ENCODE peak calls at places on chromosomes 16 and 17, in six cellular contexts. One of them, this sample, is unnamed.

GRCh38 chr17:77396610-77397009 is 255.8 kb downstream of the SEC14L1 start:
- DNase-seq in H1: no peak
- DNase-seq in stomach: no peak
- DNase-seq in GM12878: no peak
- DNase-seq in sigmoid colon: no peak
- DNase-seq in breast epithelium: no peak
- DNase-seq in this sample: no peak

GRCh38 chr17:57959929-57960328 is 4.7 kb upstream of the CUEDC1 start:
- DNase-seq in H1: no peak
- DNase-seq in stomach: no peak
- DNase-seq in GM12878: no peak
- DNase-seq in sigmoid colon: no peak
- DNase-seq in breast epithelium: no peak
- DNase-seq in this sample: no peak

GRCh38 chr16:20781697-20782096 is 17.9 kb downstream of the ACSM3 start:
- DNase-seq in H1: no peak
- DNase-seq in stomach: no peak
- DNase-seq in GM12878: no peak
- DNase-seq in sigmoid colon: no peak
- DNase-seq in breast epithelium: no peak
- DNase-seq in this sample: no peak

GRCh38 chr17:81161972-81162371 is 3.3 kb upstream of the PVALEF start:
- DNase-seq in H1: no peak
- DNase-seq in stomach: no peak
- DNase-seq in GM12878: no peak
- DNase-seq in sigmoid colon: no peak
- DNase-seq in breast epithelium: no peak
- DNase-seq in this sample: no peak

GRCh38 chr17:28743243-28744103 is at the start of gene TRAF4:
- DNase-seq in H1: no peak
- DNase-seq in stomach: peak
- DNase-seq in GM12878: no peak
- DNase-seq in sigmoid colon: peak
- DNase-seq in breast epithelium: peak
- DNase-seq in this sample: peak

GRCh38 chr17:80778716-80779115 is 212.9 kb upstream of the CHMP6 start:
- DNase-seq in H1: no peak
- DNase-seq in stomach: no peak
- DNase-seq in GM12878: no peak
- DNase-seq in sigmoid colon: peak
- DNase-seq in breast epithelium: peak
- DNase-seq in this sample: no peak

GRCh38 chr17:35752945-35753764 is at the start of gene GAS2L2:
- DNase-seq in H1: no peak
- DNase-seq in stomach: no peak
- DNase-seq in GM12878: no peak
- DNase-seq in sigmoid colon: no peak
- DNase-seq in breast epithelium: no peak
- DNase-seq in this sample: no peak

GRCh38 chr16:66409156-66409555 is 17.9 kb upstream of the BEAN1 start:
- DNase-seq in H1: no peak
- DNase-seq in stomach: no peak
- DNase-seq in GM12878: no peak
- DNase-seq in sigmoid colon: no peak
- DNase-seq in breast epithelium: no peak
- DNase-seq in this sample: no peak

GRCh38 chr16:85027968-85028637 is 508 bp downstream of the KIAA0513 start:
- DNase-seq in H1: no peak
- DNase-seq in stomach: no peak
- DNase-seq in GM12878: no peak
- DNase-seq in sigmoid colon: no peak
- DNase-seq in breast epithelium: no peak
- DNase-seq in this sample: no peak
- TF ChIP-seq CTCF in H1: peak
- TF ChIP-seq CTCF in stomach: no peak
- TF ChIP-seq CTCF in GM12878: peak
- TF ChIP-seq CTCF in sigmoid colon: peak
- TF ChIP-seq CTCF in breast epithelium: no peak
- TF ChIP-seq CTCF in this sample: no peak

GRCh38 chr17:6996256-6997111 is 635 bp downstream of the ALOX12 start:
- DNase-seq in H1: no peak
- DNase-seq in stomach: no peak
- DNase-seq in GM12878: no peak
- DNase-seq in sigmoid colon: no peak
- DNase-seq in breast epithelium: no peak
- DNase-seq in this sample: no peak
- H3K4me3 ChIP-seq in H1: peak
- H3K4me3 ChIP-seq in stomach: peak
- H3K4me3 ChIP-seq in GM12878: no peak
- H3K4me3 ChIP-seq in sigmoid colon: peak
- H3K4me3 ChIP-seq in breast epithelium: peak
- H3K4me3 ChIP-seq in this sample: peak

DNA sequence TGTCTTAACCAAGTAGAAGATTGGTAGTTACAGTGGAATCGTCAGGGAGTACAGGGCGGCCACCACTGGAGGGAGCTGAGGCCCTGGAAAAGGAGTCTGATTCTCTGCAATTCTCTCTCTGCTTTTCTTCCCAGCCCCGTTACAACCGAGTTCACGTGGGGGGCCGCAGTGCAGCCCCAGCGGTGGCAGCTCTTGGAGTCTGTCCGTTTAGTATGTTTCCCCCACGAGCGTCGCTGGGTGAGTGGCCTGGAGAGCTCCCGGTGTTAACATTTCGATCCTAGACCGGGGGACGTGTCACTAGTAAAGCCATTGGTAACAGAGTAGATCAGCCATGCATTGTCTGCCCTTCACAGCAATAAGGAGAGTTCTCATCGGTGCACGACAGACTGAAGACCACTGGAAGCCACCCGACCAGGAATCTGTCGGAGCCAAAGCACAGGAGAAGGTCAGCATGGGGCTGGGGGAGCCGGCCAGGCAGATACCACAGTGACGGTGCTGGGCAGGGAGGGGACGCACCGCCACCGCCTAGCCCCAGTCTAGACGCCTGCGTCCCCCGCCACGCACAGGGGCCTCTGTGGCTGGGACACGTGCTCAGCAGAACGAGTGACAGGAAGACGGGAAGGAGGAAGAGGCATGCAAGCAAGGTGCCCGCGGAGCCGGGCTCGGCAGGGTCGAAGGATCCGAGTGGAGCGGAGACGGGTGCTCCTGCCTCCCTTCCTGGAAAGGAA is 15.7 kb downstream of the SLC16A3 start:
- DNase-seq in H1: no peak
- DNase-seq in stomach: no peak
- DNase-seq in GM12878: no peak
- DNase-seq in sigmoid colon: peak
- DNase-seq in breast epithelium: no peak
- DNase-seq in this sample: no peak
- TF ChIP-seq POLR2AphosphoS5 in H1: peak
- TF ChIP-seq POLR2AphosphoS5 in stomach: no peak
- TF ChIP-seq POLR2AphosphoS5 in GM12878: peak
- TF ChIP-seq POLR2AphosphoS5 in sigmoid colon: no peak
- TF ChIP-seq POLR2AphosphoS5 in breast epithelium: no peak
- TF ChIP-seq POLR2AphosphoS5 in this sample: no peak

DNA sequence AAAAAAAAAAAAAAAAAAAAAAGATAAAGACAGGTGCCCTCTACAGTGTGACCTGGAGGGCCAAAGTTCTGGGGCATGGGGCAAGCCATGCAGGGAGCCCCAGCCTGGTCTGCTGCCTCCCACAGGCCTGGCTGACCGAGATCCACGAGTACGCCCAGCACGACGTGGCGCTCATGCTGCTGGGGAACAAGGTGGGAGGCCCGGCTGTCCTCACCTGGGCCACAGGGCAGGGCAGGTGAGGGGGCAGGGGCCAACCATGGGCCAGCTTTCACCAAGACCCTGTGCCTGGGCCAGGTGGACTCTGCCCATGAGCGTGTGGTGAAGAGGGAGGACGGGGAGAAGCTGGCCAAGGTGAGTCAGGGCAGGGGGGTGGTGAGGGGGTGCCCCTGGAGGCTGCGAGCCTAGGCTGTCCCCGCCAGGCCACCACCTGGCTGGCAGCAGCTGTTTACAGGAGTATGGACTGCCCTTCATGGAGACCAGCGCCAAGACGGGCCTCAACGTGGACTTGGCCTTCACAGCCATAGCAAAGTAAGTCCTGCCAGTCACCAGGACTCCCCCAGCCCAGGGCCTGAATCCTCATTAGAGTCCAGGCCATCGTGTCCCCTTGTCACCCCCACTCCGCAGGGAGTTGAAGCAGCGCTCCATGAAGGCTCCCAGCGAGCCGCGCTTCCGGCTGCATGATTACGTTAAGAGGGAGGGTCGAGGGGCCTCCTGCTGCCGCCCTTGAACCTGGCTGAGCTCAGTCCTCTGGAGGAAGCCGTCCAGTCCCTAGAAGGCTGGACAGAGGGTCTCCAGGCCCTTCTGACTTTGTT is 2.7 kb upstream of the TRAF7 start:
- DNase-seq in H1: no peak
- DNase-seq in stomach: peak
- DNase-seq in GM12878: no peak
- DNase-seq in sigmoid colon: no peak
- DNase-seq in breast epithelium: no peak
- DNase-seq in this sample: no peak
- TF ChIP-seq CTCF in H1: no peak
- TF ChIP-seq CTCF in stomach: no peak
- TF ChIP-seq CTCF in GM12878: peak
- TF ChIP-seq CTCF in sigmoid colon: no peak
- TF ChIP-seq CTCF in breast epithelium: no peak
- TF ChIP-seq CTCF in this sample: no peak

GRCh38 chr17:1031711-1032110 is 34.8 kb downstream of the TIMM22 start:
- DNase-seq in H1: no peak
- DNase-seq in stomach: no peak
- DNase-seq in GM12878: no peak
- DNase-seq in sigmoid colon: peak
- DNase-seq in breast epithelium: no peak
- DNase-seq in this sample: peak
- H3K4me3 ChIP-seq in H1: peak
- H3K4me3 ChIP-seq in stomach: peak
- H3K4me3 ChIP-seq in GM12878: no peak
- H3K4me3 ChIP-seq in sigmoid colon: peak
- H3K4me3 ChIP-seq in breast epithelium: peak
- H3K4me3 ChIP-seq in this sample: peak